ENCODE peak calls at places on chromosome 2, in five cellular contexts. M is Panc1, E is DND-41, J is Calu3, K is choroid plexus epithelial cell. W is an unnamed sample.

GRCh38 chr2:223949241-223949640 is 4.1 kb upstream of the WDFY1 start:
- DNase-seq in M (no peak), E (no peak), J (no peak), K (no peak), W (no peak)

GRCh38 chr2:221068123-221068522 is 504.0 kb downstream of the EPHA4 start:
- DNase-seq in M (no peak), E (no peak), J (no peak), K (peak), W (no peak)

GRCh38 chr2:229275506-229275905 is 4.4 kb upstream of the PID1 start:
- DNase-seq in M (no peak), E (no peak), J (no peak), K (no peak), W (no peak)

GRCh38 chr2:84776011-84776410 is 104.9 kb downstream of the TRABD2A start:
- DNase-seq in M (no peak), E (no peak), J (no peak), K (no peak), W (no peak)

GRCh38 chr2:28993211-28993960 is 12.3 kb downstream of the TOGARAM2 start:
- DNase-seq in M (no peak), E (no peak), J (peak), K (no peak), W (no peak)

GRCh38 chr2:239181601-239182471 is 219.0 kb downstream of the HDAC4 start:
- DNase-seq in M (no peak), E (no peak), J (no peak), K (no peak), W (no peak)

GRCh38 chr2:179790235-179790895 is 71.0 kb downstream of the ZNF385B start:
- DNase-seq in M (no peak), E (no peak), J (no peak), K (no peak), W (no peak)

GRCh38 chr2:188979730-188980123 is 5.6 kb downstream of the COL3A1 start:
- DNase-seq in M (no peak), E (no peak), J (no peak), K (peak), W (no peak)

GRCh38 chr2:47002480-47003381 is 87.1 kb upstream of the MCFD2 start:
- DNase-seq in M (no peak), E (no peak), J (peak), K (peak), W (peak)

GRCh38 chr2:30947686-30948085 is 140.4 kb upstream of the CAPN13 start:
- DNase-seq in M (no peak), E (no peak), J (no peak), K (no peak), W (no peak)

GRCh38 chr2:155643056-155643775 is 689.3 kb downstream of the NR4A2 start:
- DNase-seq in M (no peak), E (no peak), J (no peak), K (no peak), W (no peak)

GRCh38 chr2:105791229-105791628 is 46.5 kb downstream of the NCK2 start:
- DNase-seq in M (no peak), E (no peak), J (no peak), K (no peak), W (no peak)

GRCh38 chr2:95356821-95357700 is 45.4 kb upstream of the FAHD2A start:
- DNase-seq in M (no peak), E (no peak), J (no peak), K (no peak), W (peak)

GRCh38 chr2:194301946-194302345 is 1355.1 kb upstream of the SLC39A10 start:
- DNase-seq in M (no peak), E (no peak), J (no peak), K (no peak), W (no peak)

GRCh38 chr2:79940366-79940765 is 364.2 kb downstream of the LRRTM1 start:
- DNase-seq in M (no peak), E (no peak), J (no peak), K (no peak), W (no peak)

GRCh38 chr2:15445891-15446562 is 115.1 kb downstream of the NBAS start:
- DNase-seq in M (no peak), E (no peak), J (no peak), K (no peak), W (no peak)

GRCh38 chr2:54639609-54640008 is 83.9 kb upstream of the EML6 start:
- DNase-seq in M (no peak), E (no peak), J (no peak), K (no peak), W (no peak)

GRCh38 chr2:84435331-84436081 is 23.6 kb downstream of the SUCLG1 start:
- DNase-seq in M (no peak), E (no peak), J (no peak), K (peak), W (no peak)

GRCh38 chr2:3362686-3363085 is 14.9 kb downstream of the EIPR1 start:
- DNase-seq in M (no peak), E (no peak), J (no peak), K (no peak), W (no peak)
- TF ChIP-seq CTCF in M (no peak), E (no peak), J (no peak), K (no peak), W (no peak)

DNA sequence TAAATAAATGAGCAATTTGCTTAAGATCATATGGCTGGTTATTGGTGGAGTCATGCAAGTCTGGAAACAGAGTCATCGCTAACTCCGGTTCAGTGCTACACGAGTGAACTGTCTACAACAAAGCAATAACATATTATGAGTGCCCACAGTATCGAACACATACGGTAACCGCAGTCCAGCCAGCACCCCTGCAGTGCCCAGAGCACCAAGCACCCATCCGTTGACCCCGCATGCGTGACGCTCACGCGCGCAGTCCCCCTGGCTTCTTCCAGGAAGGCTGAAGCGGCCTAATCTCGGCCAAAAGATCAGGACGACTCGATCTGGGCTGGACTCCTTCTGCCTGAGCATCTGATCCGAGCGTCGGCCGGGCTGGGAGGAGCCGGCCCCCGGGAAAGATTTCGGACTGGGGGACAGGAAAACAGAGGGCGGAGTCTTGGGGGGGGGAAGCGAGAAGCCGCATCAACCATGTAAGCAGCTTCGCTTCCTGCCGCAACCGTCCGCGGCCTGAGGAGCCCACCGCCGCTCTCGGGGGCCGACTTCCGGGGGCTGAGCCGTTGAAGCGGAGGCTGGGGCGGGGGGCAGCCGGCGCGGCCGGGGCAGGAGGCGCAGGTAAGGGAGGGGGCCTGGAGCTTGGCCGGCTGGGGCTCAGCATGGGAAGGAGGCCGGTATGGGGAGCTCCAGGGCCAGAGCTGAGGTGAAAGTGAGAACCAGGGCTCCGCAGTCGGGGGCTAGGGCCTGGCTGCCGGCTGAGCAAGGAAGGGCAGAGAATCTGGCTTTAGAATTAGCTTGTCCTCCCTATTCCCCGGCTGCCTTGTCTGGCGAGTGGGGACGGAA is at the start of gene PIKFYVE:
- DNase-seq in M (peak), E (peak), J (peak), K (peak), W (peak)
- TF ChIP-seq CTCF in M (no peak), E (no peak), J (no peak), K (peak), W (no peak)

GRCh38 chr2:191015229-191015628 is 1.3 kb upstream of the STAT1 start:
- DNase-seq in M (no peak), E (no peak), J (no peak), K (no peak), W (no peak)
- TF ChIP-seq CTCF in M (no peak), E (no peak), J (no peak), K (no peak), W (no peak)

DNA sequence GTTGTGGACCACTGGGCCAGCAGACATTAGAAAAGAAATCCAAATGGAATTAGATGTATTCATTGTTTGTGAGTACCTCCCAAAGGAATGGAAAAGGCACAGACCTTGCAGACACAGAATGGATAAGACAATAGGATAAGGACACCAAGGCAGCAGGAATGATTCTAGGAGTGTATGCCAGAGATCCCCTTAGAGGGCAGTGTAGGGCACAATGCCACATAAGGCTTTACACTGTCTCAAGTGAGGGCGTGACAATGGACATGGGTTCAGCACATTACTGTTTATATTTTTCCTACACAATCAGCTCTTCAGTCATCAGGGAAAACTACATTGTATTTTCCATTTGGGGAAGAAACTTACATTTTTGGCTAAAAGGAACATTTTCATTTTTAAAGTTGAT is 250.9 kb downstream of the PTH2R start:
- DNase-seq in M (no peak), E (no peak), J (peak), K (no peak), W (no peak)
- TF ChIP-seq CTCF in M (peak), E (no peak), J (no peak), K (no peak), W (no peak)

GRCh38 chr2:174683392-174683759 is 80.9 kb downstream of the CHRNA1 start:
- DNase-seq in M (no peak), E (peak), J (no peak), K (peak), W (no peak)
- TF ChIP-seq CTCF in M (peak), E (peak), J (no peak), K (peak), W (no peak)

GRCh38 chr2:43384143-43384542 is 157.7 kb upstream of the ZFP36L2 start:
- DNase-seq in M (no peak), E (no peak), J (no peak), K (no peak), W (no peak)
- TF ChIP-seq CTCF in M (no peak), E (no peak), J (no peak), K (no peak), W (no peak)

GRCh38 chr2:26459991-26460612 is 17.8 kb downstream of the OTOF start:
- DNase-seq in M (no peak), E (no peak), J (no peak), K (no peak), W (peak)
- TF ChIP-seq CTCF in M (no peak), E (no peak), J (no peak), K (peak), W (no peak)

DNA sequence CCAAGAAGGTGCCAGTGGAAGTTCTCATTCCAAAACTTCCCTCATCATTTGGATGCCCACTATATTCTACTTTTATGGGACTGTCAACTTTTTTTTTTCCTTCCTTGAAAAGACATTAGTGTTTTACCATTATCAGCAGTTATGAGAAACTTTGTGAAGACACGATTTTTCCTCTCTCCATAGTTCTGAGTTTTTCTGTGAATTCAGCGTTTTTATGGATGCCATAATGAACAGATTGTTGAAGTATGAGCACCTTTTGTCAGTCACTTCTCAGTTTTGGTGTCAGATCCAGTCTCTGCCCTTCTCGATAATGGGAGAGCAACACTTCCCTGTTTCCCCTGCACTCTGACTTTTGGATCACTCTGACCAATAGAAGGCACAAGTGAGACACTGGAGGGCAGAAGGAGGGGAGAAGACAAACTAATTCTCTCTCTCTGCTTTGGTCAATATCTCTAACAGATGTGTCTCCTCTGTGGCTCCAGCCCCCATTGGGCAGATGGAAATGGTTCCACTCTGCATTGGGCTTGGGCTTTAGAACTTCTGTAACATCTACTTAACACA is 53.5 kb upstream of the FN1 start:
- DNase-seq in M (no peak), E (no peak), J (no peak), K (no peak), W (no peak)
- TF ChIP-seq CTCF in M (no peak), E (no peak), J (no peak), K (no peak), W (no peak)

GRCh38 chr2:237090906-237091305 is 5.2 kb downstream of the COPS8 start:
- DNase-seq in M (no peak), E (no peak), J (no peak), K (peak), W (no peak)

GRCh38 chr2:237083026-237083425 is 2.7 kb upstream of the COPS8 start:
- DNase-seq in M (no peak), E (no peak), J (no peak), K (no peak), W (no peak)

GRCh38 chr2:237081596-237081995 is 4.1 kb upstream of the COPS8 start:
- DNase-seq in M (no peak), E (no peak), J (no peak), K (no peak), W (no peak)

GRCh38 chr2:237084444-237084843 is 1.2 kb upstream of the COPS8 start:
- DNase-seq in M (no peak), E (no peak), J (no peak), K (no peak), W (no peak)

GRCh38 chr2:237085261-237086221 is at the start of gene COPS8:
- DNase-seq in M (peak), E (peak), J (peak), K (peak), W (peak)
- TF ChIP-seq CTCF in M (peak), E (peak), J (no peak), K (peak), W (peak)

W was measured in ovary.